ENCODE peak calls at places on chromosomes 2 and 18, in nine cellular contexts. Z is ascending aorta, E is OCI-LY7, C is body of pancreas, R is right atrium auricular region, U is astrocyte of the spinal cord, L is AG10803, O is uterus, J is heart left ventricle. V is an unnamed sample.

GRCh38 chr2:9497017-9497416 is 22.7 kb downstream of the IAH1 start:
- DNase-seq in Z (no peak), E (no peak), C (peak), R (no peak), U (no peak), L (no peak), O (no peak), J (no peak), V (no peak)

GRCh38 chr2:68253211-68254068 is 1.1 kb upstream of the PPP3R1 start:
- DNase-seq in Z (no peak), E (peak), C (no peak), R (no peak), U (peak), L (no peak), O (no peak), J (no peak), V (no peak)

GRCh38 chr2:43344911-43345373 is 118.5 kb upstream of the ZFP36L2 start:
- DNase-seq in Z (no peak), E (no peak), C (no peak), R (no peak), U (no peak), L (no peak), O (no peak), J (no peak), V (no peak)

GRCh38 chr18:74139888-74140287 is 7.7 kb downstream of the FBXO15 start:
- DNase-seq in Z (no peak), E (no peak), C (no peak), R (no peak), U (peak), L (peak), O (no peak), J (no peak), V (peak)

GRCh38 chr2:43184339-43184895 is 42.0 kb downstream of the ZFP36L2 start:
- DNase-seq in Z (no peak), E (no peak), C (no peak), R (no peak), U (peak), L (peak), O (no peak), J (no peak), V (no peak)

GRCh38 chr2:127182626-127183458 is 37.3 kb downstream of the CYP27C1 start:
- DNase-seq in Z (no peak), E (no peak), C (no peak), R (no peak), U (no peak), L (no peak), O (no peak), J (no peak), V (no peak)

GRCh38 chr2:159720676-159721075 is 8.4 kb downstream of the MARCHF7 start:
- DNase-seq in Z (no peak), E (no peak), C (no peak), R (no peak), U (no peak), L (no peak), O (no peak), J (no peak), V (no peak)

GRCh38 chr2:191713837-191714236 is 35.9 kb downstream of the NABP1 start:
- DNase-seq in Z (no peak), E (no peak), C (no peak), R (no peak), U (no peak), L (no peak), O (no peak), J (no peak), V (no peak)

GRCh38 chr2:220293966-220294365 is 666.5 kb downstream of the SLC4A3 start:
- DNase-seq in Z (no peak), E (no peak), C (no peak), R (no peak), U (no peak), L (no peak), O (no peak), J (no peak), V (no peak)

DNA sequence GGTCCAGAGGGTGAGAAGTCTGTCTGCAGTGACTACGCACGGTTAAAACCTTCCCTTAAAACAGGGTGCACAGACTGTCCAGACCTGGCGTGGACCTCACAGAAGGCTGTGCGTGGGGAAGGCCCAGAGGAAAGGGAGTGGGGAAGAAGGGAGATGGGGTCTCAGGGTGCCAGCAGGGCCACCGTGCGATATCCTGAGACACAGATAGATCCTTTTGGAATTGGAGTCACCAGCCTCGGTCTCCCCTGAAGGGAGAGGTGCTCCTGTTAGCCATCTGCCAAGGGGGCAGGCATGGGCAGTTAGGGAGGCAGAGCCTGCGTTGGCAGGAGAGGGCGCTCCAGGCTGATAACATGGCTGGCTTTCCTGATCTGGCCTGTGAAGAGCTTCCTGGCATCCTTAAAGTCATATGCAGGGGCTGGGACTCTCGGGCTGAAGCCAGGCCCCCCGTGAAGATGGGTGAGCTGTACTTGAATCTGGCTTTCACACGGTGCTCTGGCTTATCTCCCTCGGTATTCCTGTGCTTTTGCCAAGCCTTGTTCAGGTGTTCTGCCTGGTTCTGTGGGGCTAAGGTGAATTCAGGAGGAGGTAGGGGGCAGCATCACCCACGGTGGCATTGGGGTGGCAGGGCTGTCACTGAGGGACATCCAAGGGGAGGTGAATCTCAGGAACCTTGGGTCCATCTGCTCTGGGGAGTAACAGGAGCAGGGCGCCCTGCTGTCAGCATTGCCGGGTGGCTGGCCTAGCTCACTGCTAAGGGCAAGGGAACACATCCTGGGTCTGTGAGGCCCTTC is 107.2 kb upstream of the SMAD2 start:
- DNase-seq in Z (no peak), E (no peak), C (peak), R (no peak), U (no peak), L (no peak), O (peak), J (no peak), V (peak)
- TF ChIP-seq CTCF in Z (no peak), E (no peak), C (peak), R (peak), U (peak), L (peak), O (no peak), J (peak), V (peak)

DNA sequence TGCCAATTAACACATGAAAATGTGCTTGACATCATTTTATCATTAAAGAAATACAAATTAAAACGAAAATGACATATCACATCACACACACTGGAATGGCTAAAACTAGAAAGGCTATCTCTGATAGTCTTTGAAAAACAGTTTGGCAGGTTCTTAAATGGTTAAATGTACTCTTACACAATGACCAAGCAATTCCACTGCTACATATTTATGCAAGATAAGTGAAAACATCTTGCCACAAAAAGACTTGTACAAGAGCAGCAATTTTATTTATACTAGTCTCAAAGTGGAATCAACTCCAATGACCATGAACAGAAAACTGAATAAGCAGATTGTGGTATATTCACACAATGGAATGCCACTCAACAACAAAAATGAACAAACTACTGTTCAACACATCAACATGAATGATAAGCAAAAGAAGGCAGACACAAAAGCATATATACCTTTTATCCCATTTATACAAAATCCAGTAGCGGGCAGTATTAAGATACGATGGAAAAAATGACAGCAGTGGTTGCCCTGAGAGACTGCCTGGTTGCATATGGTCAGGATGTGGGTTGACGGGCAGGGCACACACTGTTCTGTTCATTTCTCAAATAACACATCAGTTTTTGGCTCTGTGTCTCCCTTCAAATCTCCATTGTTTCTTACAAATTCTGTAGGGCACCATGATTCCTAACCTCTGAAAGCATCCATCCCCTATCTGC is 25.3 kb downstream of the SP100 start:
- DNase-seq in Z (no peak), E (peak), C (peak), R (no peak), U (peak), L (peak), O (no peak), J (no peak), V (peak)
- H3K4me3 ChIP-seq in Z (no peak), E (no peak), C (no peak), R (no peak), U (no peak), L (no peak), O (no peak), J (no peak), V (peak)

GRCh38 chr2:185607943-185608342 is 130.7 kb upstream of the FSIP2 start:
- DNase-seq in Z (no peak), E (no peak), C (no peak), R (no peak), U (no peak), L (no peak), O (no peak), J (no peak), V (no peak)

GRCh38 chr2:185610301-185610700 is 128.3 kb upstream of the FSIP2 start:
- DNase-seq in Z (no peak), E (no peak), C (no peak), R (no peak), U (no peak), L (no peak), O (no peak), J (no peak), V (no peak)

GRCh38 chr2:185608799-185609198 is 129.8 kb upstream of the FSIP2 start:
- DNase-seq in Z (no peak), E (peak), C (no peak), R (no peak), U (peak), L (no peak), O (no peak), J (no peak), V (no peak)
- TF ChIP-seq CTCF in Z (no peak), E (peak), C (peak), R (no peak), U (peak), L (no peak), O (no peak), J (no peak), V (no peak)

DNA sequence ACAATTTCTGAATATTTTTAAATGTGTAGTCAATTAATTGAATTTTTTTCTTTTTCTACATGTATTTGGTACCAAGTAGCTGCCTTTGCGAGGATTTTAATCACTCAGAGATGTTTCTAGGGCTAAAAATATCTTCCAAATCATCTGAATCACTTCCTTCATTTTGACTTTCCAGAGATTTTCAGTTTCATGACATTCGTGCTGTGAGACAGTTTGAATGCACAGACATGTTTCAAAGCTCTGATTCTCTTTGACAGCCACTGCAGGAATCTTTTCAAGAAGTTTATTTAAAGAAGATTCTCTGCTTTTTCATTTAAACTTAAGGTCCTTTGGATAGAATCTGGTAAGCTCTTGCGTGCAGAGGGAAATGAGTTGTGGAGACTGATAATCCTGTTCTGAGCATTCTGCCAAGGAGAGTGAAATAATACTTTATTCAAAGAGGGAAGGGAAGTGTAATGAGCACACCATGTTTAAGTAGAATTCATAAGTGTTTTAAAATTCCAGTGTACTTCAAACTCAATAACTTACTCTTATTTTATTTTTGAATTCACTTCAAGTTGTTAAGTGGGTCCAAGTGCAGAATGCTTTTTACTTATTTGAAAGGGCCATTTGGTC is 9.7 kb downstream of the CYBRD1 start:
- DNase-seq in Z (no peak), E (no peak), C (no peak), R (no peak), U (peak), L (no peak), O (no peak), J (no peak), V (peak)
- H3K4me3 ChIP-seq in Z (peak), E (no peak), C (no peak), R (no peak), U (no peak), L (peak), O (no peak), J (no peak), V (no peak)

GRCh38 chr2:72825271-72826155 is at the start of gene EXOC6B:
- DNase-seq in Z (peak), E (no peak), C (peak), R (peak), U (peak), L (peak), O (peak), J (peak), V (peak)
- TF ChIP-seq CTCF in Z (no peak), E (no peak), C (peak), R (peak), U (no peak), L (no peak), O (peak), J (peak), V (no peak)

GRCh38 chr2:102217032-102217431 is 30.2 kb downstream of the IL1RL2 start:
- DNase-seq in Z (no peak), E (no peak), C (no peak), R (no peak), U (no peak), L (no peak), O (no peak), J (no peak), V (no peak)
- H3K4me3 ChIP-seq in Z (no peak), E (no peak), C (no peak), R (no peak), U (no peak), L (no peak), O (no peak), J (no peak), V (no peak)

GRCh38 chr2:75290600-75291140 is 91.3 kb upstream of the TACR1 start:
- DNase-seq in Z (no peak), E (no peak), C (no peak), R (no peak), U (peak), L (peak), O (no peak), J (no peak), V (peak)
- TF ChIP-seq CTCF in Z (no peak), E (no peak), C (no peak), R (no peak), U (peak), L (peak), O (no peak), J (peak), V (peak)

DNA sequence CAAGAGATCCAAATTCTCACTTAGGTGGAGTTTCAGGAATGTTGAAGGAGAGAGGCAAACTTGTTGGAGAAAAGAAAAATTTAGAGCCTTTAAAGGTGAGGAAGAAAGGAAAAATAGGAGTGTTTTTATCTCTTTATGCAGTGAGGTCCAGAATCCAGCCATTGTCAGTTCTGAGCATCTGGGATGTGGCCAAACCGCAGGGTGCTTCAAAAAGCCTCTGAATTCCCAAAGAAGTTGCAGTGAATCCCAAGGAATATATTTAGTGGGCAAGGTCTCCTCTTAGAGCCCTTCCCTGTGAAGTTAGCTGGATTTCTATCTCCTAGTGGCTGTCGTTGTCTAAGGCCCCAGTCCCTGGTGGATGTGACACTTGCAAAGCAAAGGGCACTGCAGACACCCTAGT is 51.2 kb downstream of the MTCL1 start:
- DNase-seq in Z (no peak), E (peak), C (no peak), R (no peak), U (no peak), L (no peak), O (no peak), J (no peak), V (no peak)
- H3K4me3 ChIP-seq in Z (no peak), E (no peak), C (no peak), R (no peak), U (no peak), L (no peak), O (no peak), J (no peak), V (no peak)

GRCh38 chr2:38045811-38046210 is 30.1 kb downstream of the CYP1B1 start:
- DNase-seq in Z (no peak), E (no peak), C (no peak), R (no peak), U (no peak), L (no peak), O (no peak), J (no peak), V (no peak)
- TF ChIP-seq CTCF in Z (no peak), E (no peak), C (no peak), R (no peak), U (no peak), L (no peak), O (no peak), J (no peak), V (no peak)